ENCODE peak calls at places on chromosomes 5 and 9, in ten cellular contexts. A, V, F, Z, N, O, C, X, K and L are unnamed samples.

GRCh38 chr5:137891849-137892248 is 2.6 kb downstream of the PKD2L2 start:
- DNase-seq in K (no peak), Z (no peak), A (no peak), V (no peak), O (no peak), F (no peak), C (no peak), X (no peak), N (no peak), L (no peak)

GRCh38 chr9:6634441-6634840 is 11.1 kb downstream of the GLDC start:
- DNase-seq in V (no peak), N (no peak), Z (no peak), F (peak), X (no peak), O (no peak), A (no peak), K (no peak), C (no peak), L (no peak)

GRCh38 chr9:3874472-3875370 is 348.9 kb upstream of the RFX3 start:
- DNase-seq in A (no peak), F (no peak), Z (no peak), C (no peak), X (no peak), V (no peak), K (no peak), N (no peak), O (no peak), L (no peak)

GRCh38 chr5:23012842-23013241 is 159.7 kb upstream of the CDH12 start:
- DNase-seq in N (no peak), F (no peak), X (no peak), Z (no peak), C (no peak), K (peak), V (no peak), A (no peak), O (no peak), L (no peak)

GRCh38 chr5:565782-566445 is 41.7 kb upstream of the SLC9A3 start:
- DNase-seq in C (no peak), Z (no peak), K (no peak), N (no peak), X (no peak), O (no peak), F (no peak), V (no peak), A (no peak), L (peak)

GRCh38 chr5:112174959-112175594 is 244.0 kb downstream of the EPB41L4A start:
- DNase-seq in X (no peak), F (peak), N (peak), A (no peak), O (no peak), Z (no peak), C (no peak), V (peak), K (no peak), L (no peak)

GRCh38 chr5:141850183-141850768 is 27.9 kb downstream of the PCDH1 start:
- DNase-seq in V (no peak), N (peak), A (no peak), X (no peak), Z (no peak), K (no peak), C (no peak), O (no peak), F (peak), L (no peak)

GRCh38 chr9:113486327-113486726 is 22.8 kb downstream of the RGS3 start:
- DNase-seq in A (no peak), N (no peak), C (no peak), X (no peak), K (no peak), V (no peak), O (no peak), F (no peak), Z (peak), L (peak)

GRCh38 chr9:38024036-38024681 is 44.9 kb downstream of the SHB start:
- DNase-seq in X (no peak), F (no peak), A (peak), Z (peak), N (peak), V (no peak), K (no peak), O (peak), C (no peak), L (peak)

GRCh38 chr5:78537821-78538220 is 110.8 kb downstream of the LHFPL2 start:
- DNase-seq in F (peak), A (no peak), V (no peak), X (no peak), K (no peak), N (no peak), Z (no peak), C (no peak), O (no peak), L (peak)

GRCh38 chr5:15290953-15291352 is 209.0 kb upstream of the FBXL7 start:
- DNase-seq in K (no peak), V (no peak), C (no peak), O (no peak), Z (no peak), F (no peak), X (no peak), A (no peak), N (no peak), L (no peak)

GRCh38 chr5:1005904-1006655 is 2.5 kb upstream of the NKD2 start:
- DNase-seq in X (peak), V (no peak), O (peak), F (no peak), K (no peak), A (no peak), C (no peak), N (no peak), Z (peak), L (peak)

GRCh38 chr5:155087036-155087435 is 73.5 kb downstream of the KIF4B start:
- DNase-seq in F (no peak), O (no peak), C (no peak), K (no peak), N (no peak), Z (no peak), X (no peak), V (no peak), A (no peak), L (no peak)

GRCh38 chr5:159095218-159095617 is 4.5 kb downstream of the EBF1 start:
- DNase-seq in X (no peak), F (no peak), Z (no peak), N (no peak), O (no peak), V (no peak), K (no peak), C (no peak), A (no peak), L (no peak)

GRCh38 chr5:15285901-15286583 is 213.9 kb upstream of the FBXL7 start:
- DNase-seq in F (no peak), A (no peak), O (no peak), N (no peak), C (no peak), V (no peak), X (no peak), K (no peak), Z (no peak), L (no peak)

GRCh38 chr9:13083366-13083765 is 196.1 kb downstream of the MPDZ start:
- DNase-seq in F (no peak), X (no peak), V (no peak), C (no peak), Z (no peak), K (no peak), O (no peak), N (no peak), A (no peak), L (no peak)

GRCh38 chr9:113310538-113310937 is 7.4 kb upstream of the RNF183 start:
- DNase-seq in V (no peak), N (peak), A (no peak), F (no peak), X (no peak), Z (no peak), O (peak), C (no peak), K (no peak), L (no peak)

GRCh38 chr5:135246923-135247795 is 151.9 kb downstream of the MACROH2A1 start:
- DNase-seq in O (peak), A (peak), C (peak), F (peak), N (no peak), Z (no peak), X (peak), K (no peak), V (peak), L (peak)

GRCh38 chr9:88781500-88782391 is 209.5 kb upstream of the S1PR3 start:
- DNase-seq in X (no peak), A (no peak), Z (no peak), C (no peak), O (no peak), F (peak), V (no peak), N (no peak), K (no peak), L (no peak)

GRCh38 chr9:133888048-133888778 is 103.9 kb downstream of the VAV2 start:
- DNase-seq in C (no peak), N (no peak), O (no peak), K (no peak), F (no peak), Z (no peak), A (no peak), X (no peak), V (no peak), L (no peak)

GRCh38 chr9:9108641-9109040 is 1309.1 kb upstream of the DMAC1 start:
- DNase-seq in O (no peak), F (no peak), A (no peak), C (no peak), X (no peak), N (no peak), Z (no peak), V (no peak), K (no peak), L (no peak)

GRCh38 chr9:4661165-4662095 is 664 bp upstream of the PLPP6 start:
- DNase-seq in F (no peak), A (no peak), O (no peak), K (no peak), N (no peak), X (no peak), C (no peak), Z (no peak), V (no peak), L (no peak)

GRCh38 chr5:74109344-74109743 is 483.3 kb downstream of the ARHGEF28 start:
- DNase-seq in V (no peak), N (no peak), F (no peak), A (no peak), K (no peak), Z (no peak), C (no peak), X (no peak), O (no peak), L (no peak)

GRCh38 chr5:131944700-131945550 is 538 bp downstream of the MEIKIN start:
- DNase-seq in O (no peak), C (no peak), A (no peak), X (no peak), N (no peak), F (no peak), V (no peak), Z (no peak), K (no peak), L (no peak)

GRCh38 chr5:59340637-59341036 is 552.9 kb downstream of the PDE4D start:
- DNase-seq in V (no peak), F (no peak), O (no peak), N (no peak), K (no peak), A (no peak), C (no peak), X (no peak), Z (no peak), L (no peak)

GRCh38 chr9:28925184-28925583 is 1351.9 kb upstream of the C9orf72 start:
- DNase-seq in N (no peak), A (no peak), K (no peak), Z (no peak), X (no peak), F (no peak), O (no peak), C (no peak), V (no peak), L (no peak)

GRCh38 chr5:72302171-72302570 is 17.9 kb downstream of the MRPS27 start:
- DNase-seq in A (no peak), N (no peak), X (no peak), Z (no peak), F (no peak), K (no peak), C (no peak), O (no peak), V (no peak), L (no peak)

GRCh38 chr9:125435776-125436612 is 174.4 kb downstream of the GAPVD1 start:
- DNase-seq in N (no peak), A (peak), V (no peak), K (no peak), Z (no peak), F (no peak), O (no peak), C (no peak), X (no peak), L (no peak)

GRCh38 chr9:114774504-114774903 is 31.3 kb downstream of the TNFSF15 start:
- DNase-seq in C (no peak), F (no peak), N (no peak), X (no peak), K (no peak), V (no peak), O (no peak), A (no peak), Z (no peak), L (no peak)

GRCh38 chr9:121073038-121073437 is 1.7 kb upstream of the CNTRL start:
- DNase-seq in O (peak), C (peak), X (no peak), V (no peak), Z (peak), N (no peak), A (peak), K (no peak), F (no peak), L (peak)

GRCh38 chr9:121075251-121076036 is 689 bp downstream of the CNTRL start:
- DNase-seq in F (no peak), O (no peak), C (no peak), Z (no peak), V (no peak), A (no peak), K (no peak), N (no peak), X (no peak), L (no peak)

GRCh38 chr9:121071356-121071755 is 3.4 kb upstream of the CNTRL start:
- DNase-seq in F (no peak), O (no peak), Z (no peak), N (no peak), V (no peak), C (no peak), A (no peak), K (no peak), X (no peak), L (no peak)

DNA sequence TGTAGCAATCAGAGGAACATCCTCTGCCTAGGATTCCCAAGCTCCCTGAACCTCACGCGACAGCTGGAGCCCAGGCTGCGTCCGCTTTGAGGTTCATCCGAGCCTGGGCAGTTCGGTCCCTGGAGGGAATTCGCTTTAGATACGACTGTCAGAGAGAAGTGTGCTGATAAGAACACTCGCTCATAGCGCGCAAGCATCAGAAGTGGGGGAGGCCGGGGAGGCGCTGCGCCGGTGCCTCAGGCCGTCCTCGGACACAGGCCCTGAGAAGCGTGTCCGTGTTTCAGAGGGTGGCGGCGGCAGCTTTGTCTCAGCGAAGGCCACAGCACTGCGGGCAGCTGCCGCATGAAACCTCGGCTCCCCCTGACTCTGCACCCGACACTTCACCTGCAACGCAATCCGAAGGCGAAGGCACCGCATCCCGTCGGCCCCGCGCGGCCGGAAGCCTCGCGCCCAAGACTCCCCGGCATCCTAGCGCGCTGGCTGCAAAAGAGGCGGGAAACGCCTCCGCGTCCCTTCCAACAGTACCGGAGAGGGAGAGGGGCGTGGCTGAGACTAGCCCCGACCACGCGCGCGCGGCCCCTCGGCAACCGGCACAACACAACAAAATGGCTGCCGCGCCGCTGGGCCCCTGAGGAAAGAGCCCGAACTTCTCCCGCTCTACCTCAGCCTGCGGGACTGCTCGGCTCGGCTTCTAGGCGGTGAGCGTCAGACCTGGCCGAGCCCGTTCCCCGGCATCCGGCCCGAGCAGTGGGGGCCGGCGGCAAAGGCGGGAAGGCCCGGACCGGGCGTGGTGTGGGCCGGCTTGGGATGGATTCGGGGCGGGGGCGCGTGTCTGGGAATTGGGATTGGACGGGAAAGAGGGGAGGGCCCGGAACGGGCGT is at the start of gene CNTRL:
- DNase-seq in K (peak), N (peak), O (peak), F (peak), V (peak), Z (peak), C (peak), A (peak), X (peak), L (peak)
- TF ChIP-seq POLR2AphosphoS5 in K (peak), N (peak), O (peak), F (no peak), V (no peak), Z (peak), C (peak), A (peak), X (peak), L (peak)

GRCh38 chr5:53943938-53944337 is 366.4 kb downstream of the ARL15 start:
- DNase-seq in X (no peak), F (no peak), V (no peak), A (no peak), O (no peak), C (no peak), N (no peak), Z (no peak), K (no peak), L (no peak)

GRCh38 chr5:53944981-53945380 is 365.4 kb downstream of the ARL15 start:
- DNase-seq in C (no peak), K (no peak), Z (no peak), V (no peak), A (no peak), O (no peak), N (no peak), X (no peak), F (peak), L (no peak)

GRCh38 chr5:53946405-53947100 is 363.8 kb downstream of the ARL15 start:
- DNase-seq in X (no peak), V (no peak), A (no peak), N (no peak), K (no peak), Z (no peak), C (no peak), F (no peak), O (no peak), L (no peak)

GRCh38 chr5:53937467-53937866 is 372.9 kb downstream of the ARL15 start:
- DNase-seq in Z (no peak), X (no peak), K (no peak), C (no peak), O (no peak), F (no peak), A (no peak), V (no peak), N (no peak), L (no peak)

GRCh38 chr5:53942724-53943123 is 367.6 kb downstream of the ARL15 start:
- DNase-seq in F (peak), V (no peak), Z (no peak), N (no peak), A (no peak), C (no peak), K (no peak), O (no peak), X (no peak), L (no peak)
- TF ChIP-seq CTCF in F (no peak), V (no peak), Z (no peak), N (no peak), A (no peak), C (no peak), K (no peak), O (no peak), X (no peak), L (no peak)

GRCh38 chr5:151694035-151694485 is 7.3 kb upstream of the SPARC start:
- DNase-seq in F (no peak), Z (no peak), N (no peak), V (no peak), K (no peak), C (no peak), X (no peak), O (no peak), A (no peak), L (no peak)
- TF ChIP-seq POLR2AphosphoS5 in F (no peak), Z (no peak), N (no peak), V (no peak), K (no peak), C (no peak), X (peak), O (no peak), A (no peak), L (no peak)

GRCh38 chr5:96483878-96484277 is 50.8 kb upstream of the PCSK1 start:
- DNase-seq in A (no peak), O (no peak), C (no peak), K (no peak), F (peak), Z (no peak), V (peak), N (no peak), X (no peak), L (no peak)
- TF ChIP-seq CTCF in A (no peak), O (no peak), C (no peak), K (no peak), F (no peak), Z (no peak), V (no peak), N (no peak), X (no peak), L (no peak)

DNA sequence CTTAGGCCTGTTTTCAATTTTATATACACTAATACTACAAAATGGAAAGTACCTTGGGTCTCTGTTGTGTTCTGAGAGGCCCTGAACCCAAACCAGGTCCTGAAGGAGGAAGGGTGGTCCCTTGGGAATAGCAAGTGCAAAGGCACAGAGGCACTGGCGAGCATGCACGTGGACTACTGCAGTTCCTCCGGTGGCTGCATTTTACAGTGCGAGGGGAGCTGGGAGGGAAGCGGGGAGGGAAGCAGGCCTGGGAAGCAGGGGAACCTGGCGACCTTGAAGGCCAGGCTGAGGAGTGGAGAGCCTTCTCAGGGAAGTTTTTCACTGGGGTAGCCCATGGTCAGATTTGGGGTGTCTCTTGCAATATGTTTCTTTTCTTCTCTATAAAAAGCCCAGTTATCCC is 33.9 kb downstream of the MORN5 start:
- DNase-seq in X (peak), Z (no peak), A (no peak), V (no peak), F (no peak), C (no peak), N (no peak), K (no peak), O (no peak), L (no peak)
- TF ChIP-seq POLR2AphosphoS5 in X (no peak), Z (no peak), A (no peak), V (no peak), F (no peak), C (no peak), N (no peak), K (no peak), O (no peak), L (no peak)

GRCh38 chr9:135761845-135762168 is 59.8 kb downstream of the KCNT1 start:
- DNase-seq in C (no peak), K (no peak), O (no peak), V (no peak), X (no peak), Z (no peak), N (no peak), F (no peak), A (no peak), L (no peak)
- TF ChIP-seq CTCF in C (no peak), K (no peak), O (no peak), V (no peak), X (no peak), Z (no peak), N (no peak), F (no peak), A (no peak), L (no peak)